ENCODE peak calls at places on chromosomes 3 and 15, in five cellular contexts. One of them, this sample, is unnamed.

GRCh38 chr3:177104299-177104992 is 92.8 kb downstream of the TBL1XR1 start:
- DNase-seq in AG20443: no peak
- DNase-seq in cardiac fibroblast: no peak
- DNase-seq in heart left ventricle: no peak
- DNase-seq in H4: no peak
- DNase-seq in this sample: no peak

GRCh38 chr15:64030123-64030522 is 16.2 kb downstream of the DAPK2 start:
- DNase-seq in AG20443: no peak
- DNase-seq in cardiac fibroblast: no peak
- DNase-seq in heart left ventricle: no peak
- DNase-seq in H4: no peak
- DNase-seq in this sample: no peak

GRCh38 chr3:160945346-160945745 is 159.8 kb downstream of the B3GALNT1 start:
- DNase-seq in AG20443: no peak
- DNase-seq in cardiac fibroblast: no peak
- DNase-seq in heart left ventricle: no peak
- DNase-seq in H4: no peak
- DNase-seq in this sample: no peak

GRCh38 chr3:132539681-132540080 is 57.4 kb upstream of the ACKR4 start:
- DNase-seq in AG20443: no peak
- DNase-seq in cardiac fibroblast: no peak
- DNase-seq in heart left ventricle: no peak
- DNase-seq in H4: no peak
- DNase-seq in this sample: no peak

GRCh38 chr3:64533565-64534317 is 154.1 kb downstream of the ADAMTS9 start:
- DNase-seq in AG20443: peak; percentile 88
- DNase-seq in cardiac fibroblast: peak; percentile 93
- DNase-seq in heart left ventricle: peak; percentile 85
- DNase-seq in H4: peak; percentile 74
- DNase-seq in this sample: peak; percentile 93

GRCh38 chr15:55349282-55349681 is 30.3 kb downstream of the PIGB start:
- DNase-seq in AG20443: no peak
- DNase-seq in cardiac fibroblast: no peak
- DNase-seq in heart left ventricle: no peak
- DNase-seq in H4: no peak
- DNase-seq in this sample: no peak

GRCh38 chr3:23468203-23468602 is 265.1 kb downstream of the UBE2E2 start:
- DNase-seq in AG20443: no peak
- DNase-seq in cardiac fibroblast: no peak
- DNase-seq in heart left ventricle: no peak
- DNase-seq in H4: no peak
- DNase-seq in this sample: no peak

GRCh38 chr3:16837602-16838001 is 47.2 kb upstream of the PLCL2 start:
- DNase-seq in AG20443: no peak
- DNase-seq in cardiac fibroblast: no peak
- DNase-seq in heart left ventricle: peak; percentile 23
- DNase-seq in H4: no peak
- DNase-seq in this sample: no peak

GRCh38 chr15:42404461-42405235 is 45.3 kb downstream of the CAPN3 start:
- DNase-seq in AG20443: no peak
- DNase-seq in cardiac fibroblast: no peak
- DNase-seq in heart left ventricle: no peak
- DNase-seq in H4: no peak
- DNase-seq in this sample: no peak

GRCh38 chr15:77852241-77853007 is 219.7 kb upstream of the LINGO1 start:
- DNase-seq in AG20443: no peak
- DNase-seq in cardiac fibroblast: no peak
- DNase-seq in heart left ventricle: no peak
- DNase-seq in H4: no peak
- DNase-seq in this sample: no peak

GRCh38 chr3:63096248-63097058 is 181.7 kb upstream of the SYNPR start:
- DNase-seq in AG20443: no peak
- DNase-seq in cardiac fibroblast: no peak
- DNase-seq in heart left ventricle: no peak
- DNase-seq in H4: peak; percentile 1
- DNase-seq in this sample: no peak

GRCh38 chr3:98884675-98885371 is 16.7 kb downstream of the DCBLD2 start:
- DNase-seq in AG20443: peak; percentile 63
- DNase-seq in cardiac fibroblast: peak; percentile 62
- DNase-seq in heart left ventricle: no peak
- DNase-seq in H4: no peak
- DNase-seq in this sample: no peak

GRCh38 chr3:168884353-168884903 is 779.1 kb downstream of the MECOM start:
- DNase-seq in AG20443: peak; percentile 57
- DNase-seq in cardiac fibroblast: peak; percentile 94
- DNase-seq in heart left ventricle: peak; percentile 57
- DNase-seq in H4: peak; percentile 92
- DNase-seq in this sample: no peak

This sample was measured in suprapubic skin.